ENCODE peak calls at places on chromosomes 13 and 19, in ten cellular contexts. F is mesendoderm; V is left ventricle myocardium inferior; N is GM23248; P is BJ; Q is psoas muscle; Z is IMR-90; S is mammary epithelial cell; D is right lobe of liver; L is CD8-positive, alpha-beta memory T cell. B is an unnamed sample.

GRCh38 chr13:76522083-76522755 is 364.0 kb downstream of the KCTD12 start:
- DNase-seq in F (peak; percentile 70), V (no peak), N (no peak), P (no peak), Q (no peak), Z (peak; percentile 37), S (peak; percentile 43), D (no peak), L (no peak), B (no peak)

GRCh38 chr13:51681037-51681678 is 96.9 kb downstream of the WDFY2 start:
- DNase-seq in F (no peak), V (no peak), N (peak; percentile 89), P (peak; percentile 31), Q (no peak), Z (peak; percentile 88), S (peak; percentile 83), D (no peak), L (no peak), B (no peak)

GRCh38 chr19:43467730-43468129 is 2.3 kb upstream of the LYPD3 start:
- DNase-seq in F (no peak), V (no peak), N (peak; percentile 59), P (peak; percentile 35), Q (no peak), Z (peak; percentile 70), S (peak; percentile 76), D (no peak), L (no peak), B (peak; percentile 23)

GRCh38 chr13:23703241-23703640 is 133.0 kb downstream of the TNFRSF19 start:
- DNase-seq in F (no peak), V (no peak), N (peak; percentile 20), P (peak; percentile 28), Q (no peak), Z (no peak), S (no peak), D (no peak), L (no peak), B (no peak)

GRCh38 chr13:77836423-77836822 is 82.2 kb downstream of the EDNRB start:
- DNase-seq in F (no peak), V (no peak), N (no peak), P (no peak), Q (no peak), Z (peak; percentile 44), S (no peak), D (no peak), L (no peak), B (no peak)

GRCh38 chr13:47277774-47278173 is 380.9 kb upstream of the HTR2A start:
- DNase-seq in F (no peak), V (no peak), N (peak; percentile 47), P (no peak), Q (no peak), Z (peak; percentile 44), S (peak; percentile 26), D (no peak), L (no peak), B (no peak)

GRCh38 chr13:36919206-36919832 is 719 bp downstream of the SMAD9 start:
- DNase-seq in F (peak; percentile 75), V (peak; percentile 37), N (peak; percentile 74), P (no peak), Q (no peak), Z (peak; percentile 17), S (peak; percentile 6), D (peak; percentile 34), L (no peak), B (peak; percentile 74)

GRCh38 chr19:47028372-47028672 is 8.7 kb downstream of the NPAS1 start:
- DNase-seq in F (no peak), V (no peak), N (no peak), P (no peak), Q (no peak), Z (no peak), S (no peak), D (no peak), L (peak; percentile 20), B (no peak)

GRCh38 chr13:99792079-99792921 is 179.3 kb downstream of the ZIC5 start:
- DNase-seq in F (no peak), V (no peak), N (no peak), P (no peak), Q (no peak), Z (no peak), S (no peak), D (no peak), L (no peak), B (no peak)

GRCh38 chr19:8575467-8575997 is 1.7 kb downstream of the MYO1F start:
- DNase-seq in F (peak; percentile 92), V (no peak), N (peak; percentile 65), P (no peak), Q (no peak), Z (peak; percentile 35), S (no peak), D (no peak), L (peak; percentile 78), B (peak; percentile 76)

GRCh38 chr19:48750351-48750750 is 2.1 kb downstream of the FUT1 start:
- DNase-seq in F (no peak), V (no peak), N (no peak), P (no peak), Q (no peak), Z (no peak), S (no peak), D (no peak), L (no peak), B (no peak)

GRCh38 chr19:43501661-43502418 is 2.7 kb downstream of the PHLDB3 start:
- DNase-seq in F (peak; percentile 73), V (no peak), N (no peak), P (no peak), Q (no peak), Z (no peak), S (no peak), D (no peak), L (no peak), B (no peak)

GRCh38 chr19:19627716-19628498 is at the start of gene LPAR2:
- DNase-seq in F (peak; percentile 81), V (no peak), N (peak; percentile 36), P (no peak), Q (peak; percentile 56), Z (no peak), S (peak; percentile 53), D (no peak), L (peak; percentile 90), B (no peak)

GRCh38 chr13:110684388-110685056 is 21.4 kb downstream of the CARS2 start:
- DNase-seq in F (no peak), V (no peak), N (no peak), P (no peak), Q (no peak), Z (no peak), S (no peak), D (no peak), L (no peak), B (no peak)

GRCh38 chr19:41990615-41991014 is 3.4 kb downstream of the ATP1A3 start:
- DNase-seq in F (no peak), V (no peak), N (no peak), P (no peak), Q (no peak), Z (no peak), S (no peak), D (no peak), L (no peak), B (no peak)

GRCh38 chr19:41990028-41990427 is 4.0 kb downstream of the ATP1A3 start:
- DNase-seq in F (no peak), V (no peak), N (no peak), P (no peak), Q (no peak), Z (no peak), S (no peak), D (no peak), L (no peak), B (no peak)

GRCh38 chr19:41991025-41991424 is 3.0 kb downstream of the ATP1A3 start:
- DNase-seq in F (no peak), V (peak; percentile 78), N (no peak), P (no peak), Q (no peak), Z (no peak), S (no peak), D (no peak), L (no peak), B (no peak)

GRCh38 chr19:41987141-41987860 is 6.7 kb downstream of the ATP1A3 start:
- DNase-seq in F (no peak), V (no peak), N (no peak), P (no peak), Q (no peak), Z (no peak), S (no peak), D (no peak), L (no peak), B (no peak)

DNA sequence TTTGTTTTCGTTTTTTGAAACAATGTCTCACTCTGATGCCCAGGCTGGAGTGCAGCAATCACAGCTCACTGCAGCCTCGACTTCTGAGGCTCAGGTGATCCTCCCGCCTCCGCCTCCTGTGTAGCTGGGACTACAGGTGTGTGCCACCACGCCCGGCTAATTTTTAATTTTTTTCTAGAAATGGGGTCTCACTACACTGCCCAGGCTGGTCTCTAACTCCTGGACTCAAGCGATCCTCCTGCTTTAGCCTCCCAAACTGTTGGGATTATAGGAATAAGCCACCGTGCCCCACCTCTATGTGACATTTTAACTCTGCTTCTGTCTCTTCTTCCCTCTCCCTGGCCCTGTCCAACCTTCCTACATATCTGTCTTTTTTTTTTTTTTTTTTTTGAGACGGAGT is 5.1 kb downstream of the ATP1A3 start:
- DNase-seq in F (no peak), V (no peak), N (no peak), P (no peak), Q (no peak), Z (no peak), S (no peak), D (no peak), L (no peak), B (no peak)
- H3K36me3 ChIP-seq in F (no peaks in the 10 kb centered on the region), V (peaks cover 38% of the 10 kb centered on the region), N (no peaks in the 10 kb centered on the region), P (no peaks in the 10 kb centered on the region), Q (no peaks in the 10 kb centered on the region), Z (no peaks in the 10 kb centered on the region), S (no peaks in the 10 kb centered on the region), D (no peaks in the 10 kb centered on the region), L (no peaks in the 10 kb centered on the region), B (no peaks in the 10 kb centered on the region)

GRCh38 chr19:29511768-29512167 is 14.0 kb upstream of the VSTM2B start:
- DNase-seq in F (no peak), V (no peak), N (no peak), P (no peak), Q (no peak), Z (no peak), S (no peak), D (no peak), L (no peak), B (no peak)
- H3K36me3 ChIP-seq in F (no peaks in the 10 kb centered on the region), V (no peaks in the 10 kb centered on the region), N (no peaks in the 10 kb centered on the region), P (no peaks in the 10 kb centered on the region), Q (no peaks in the 10 kb centered on the region), Z (no peaks in the 10 kb centered on the region), S (no peaks in the 10 kb centered on the region), D (no peaks in the 10 kb centered on the region), L (no peaks in the 10 kb centered on the region), B (no peaks in the 10 kb centered on the region)

GRCh38 chr13:112839347-112840105 is 129.5 kb upstream of the MCF2L start:
- DNase-seq in F (no peak), V (no peak), N (peak; percentile 87), P (peak; percentile 31), Q (no peak), Z (peak; percentile 61), S (no peak), D (no peak), L (no peak), B (no peak)
- H3K36me3 ChIP-seq in F (peaks cover 7% of the 10 kb centered on the region), V (peaks cover 82% of the 10 kb centered on the region), N (no peaks in the 10 kb centered on the region), P (peaks cover 6% of the 10 kb centered on the region), Q (no peaks in the 10 kb centered on the region), Z (peaks cover 48% of the 10 kb centered on the region), S (peaks cover 3% of the 10 kb centered on the region), D (no peaks in the 10 kb centered on the region), L (peaks cover 10% of the 10 kb centered on the region), B (no peaks in the 10 kb centered on the region)

DNA sequence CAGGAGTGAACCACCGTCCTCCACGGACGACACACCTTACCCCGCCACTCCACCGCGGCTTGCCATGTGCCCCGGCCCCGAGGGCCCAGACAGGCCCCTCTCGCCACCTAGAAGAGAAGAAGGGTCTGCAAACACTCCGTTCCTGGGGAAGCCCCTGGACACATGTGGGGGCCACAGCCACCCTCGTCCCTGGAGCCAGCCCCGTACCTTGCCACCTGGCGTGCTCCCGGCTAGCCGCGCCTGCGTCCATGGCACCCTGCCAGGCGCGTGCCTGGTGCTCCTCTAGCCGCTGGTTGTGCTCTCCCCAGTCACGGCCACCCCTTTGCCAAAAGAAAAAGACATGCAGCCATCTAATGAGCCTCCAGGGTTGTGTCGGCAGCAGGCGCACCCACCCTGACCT is 19.9 kb upstream of the TINCR start:
- DNase-seq in F (no peak), V (no peak), N (no peak), P (no peak), Q (peak; percentile 53), Z (no peak), S (no peak), D (no peak), L (no peak), B (no peak)
- H3K36me3 ChIP-seq in F (peaks cover 12% of the 10 kb centered on the region), V (peaks cover 69% of the 10 kb centered on the region), N (peaks cover 19% of the 10 kb centered on the region), P (peaks cover 32% of the 10 kb centered on the region), Q (peaks cover 7% of the 10 kb centered on the region), Z (peaks cover 63% of the 10 kb centered on the region), S (peaks cover 6% of the 10 kb centered on the region), D (no peaks in the 10 kb centered on the region), L (peaks cover 39% of the 10 kb centered on the region), B (peaks cover 18% of the 10 kb centered on the region)

B was measured in MG63.